ENCODE peak calls at places on chromosomes 7 and 10, in five cellular contexts. Q is occipital lobe; O is T follicular helper cell; G is activated CD8-positive, alpha-beta memory T cell treated with anti-CD3 and anti-CD28 coated beads for 4 hours; E is NB4. F is an unnamed sample.

GRCh38 chr7:67625257-67625713 is 628.7 kb downstream of the TYW1 start:
- DNase-seq in Q (peak), O (no peak), G (no peak), E (peak), F (peak)

GRCh38 chr10:33179056-33179455 is 155.4 kb downstream of the NRP1 start:
- DNase-seq in Q (no peak), O (no peak), G (no peak), E (no peak), F (no peak)

GRCh38 chr10:71461457-71461856 is 64.7 kb downstream of the CDH23 start:
- DNase-seq in Q (no peak), O (no peak), G (no peak), E (no peak), F (no peak)

GRCh38 chr7:44898059-44898458 is 12.7 kb upstream of the PURB start:
- DNase-seq in Q (no peak), O (no peak), G (no peak), E (peak), F (no peak)

GRCh38 chr10:130409931-130410330 is 273.7 kb downstream of the GLRX3 start:
- DNase-seq in Q (no peak), O (no peak), G (no peak), E (no peak), F (no peak)

GRCh38 chr10:86601956-86602592 is 52.3 kb upstream of the OPN4 start:
- DNase-seq in Q (no peak), O (no peak), G (no peak), E (peak), F (no peak)

GRCh38 chr7:99201027-99201426 is 6.9 kb downstream of the KPNA7 start:
- DNase-seq in Q (no peak), O (no peak), G (no peak), E (no peak), F (no peak)

GRCh38 chr7:76383089-76383944 is 24.5 kb upstream of the YWHAG start:
- DNase-seq in Q (no peak), O (no peak), G (no peak), E (peak), F (no peak)

GRCh38 chr10:22043327-22043633 is 39.8 kb upstream of the DNAJC1 start:
- DNase-seq in Q (no peak), O (no peak), G (no peak), E (no peak), F (no peak)

GRCh38 chr7:113635492-113635891 is 283.3 kb downstream of the PPP1R3A start:
- DNase-seq in Q (no peak), O (no peak), G (no peak), E (no peak), F (no peak)

GRCh38 chr10:29734980-29735627 is 100.3 kb upstream of the SVIL start:
- DNase-seq in Q (peak), O (peak), G (no peak), E (peak), F (peak)

GRCh38 chr7:102989161-102989560 is 76.4 kb downstream of the LRRC17 start:
- DNase-seq in Q (no peak), O (no peak), G (no peak), E (no peak), F (no peak)

GRCh38 chr7:101702362-101702850 is 73.3 kb upstream of the MYL10 start:
- DNase-seq in Q (no peak), O (no peak), G (no peak), E (no peak), F (no peak)

GRCh38 chr7:33982425-33982786 is 77.1 kb downstream of the BMPER start:
- DNase-seq in Q (no peak), O (no peak), G (no peak), E (peak), F (no peak)

GRCh38 chr7:44622342-44623151 is 16.1 kb downstream of the OGDH start:
- DNase-seq in Q (no peak), O (no peak), G (peak), E (no peak), F (no peak)

GRCh38 chr7:156194813-156195212 is 382.6 kb upstream of the SHH start:
- DNase-seq in Q (no peak), O (no peak), G (no peak), E (no peak), F (no peak)

GRCh38 chr10:2914741-2915140 is 152.6 kb upstream of the PFKP start:
- DNase-seq in Q (no peak), O (no peak), G (no peak), E (no peak), F (no peak)

GRCh38 chr10:97422921-97423420 is 3.0 kb upstream of the PGAM1 start:
- DNase-seq in Q (no peak), O (no peak), G (no peak), E (peak), F (no peak)

GRCh38 chr7:500521-501420 is 18.9 kb downstream of the PDGFA start:
- DNase-seq in Q (no peak), O (no peak), G (no peak), E (no peak), F (no peak)

GRCh38 chr7:46123-46829 is 146.1 kb upstream of the FAM20C start:
- DNase-seq in Q (no peak), O (no peak), G (no peak), E (no peak), F (no peak)

GRCh38 chr10:81917666-81918065 is 42.7 kb downstream of the NRG3 start:
- DNase-seq in Q (no peak), O (no peak), G (no peak), E (no peak), F (no peak)

GRCh38 chr7:82410461-82410860 is 33.1 kb downstream of the CACNA2D1 start:
- DNase-seq in Q (peak), O (no peak), G (no peak), E (no peak), F (no peak)

GRCh38 chr7:128167316-128167691 is 73.8 kb upstream of the LEP start:
- DNase-seq in Q (peak), O (no peak), G (no peak), E (peak), F (peak)

F was measured in dorsolateral prefrontal cortex.